ENCODE peak calls at places on chromosomes 1 and 21, in four cellular contexts. One of them, this sample, is unnamed.

GRCh38 chr1:218069180-218069579 is 215.9 kb upstream of the RRP15 start:
- DNase-seq in foreskin fibroblast: no peak
- DNase-seq in tibial nerve: no peak
- DNase-seq in AG04449: no peak
- DNase-seq in this sample: no peak

GRCh38 chr1:65039508-65039907 is 73.2 kb upstream of the JAK1 start:
- DNase-seq in foreskin fibroblast: no peak
- DNase-seq in tibial nerve: no peak
- DNase-seq in AG04449: no peak
- DNase-seq in this sample: no peak

GRCh38 chr21:25934771-25935224 is 200.0 kb downstream of the GABPA start:
- DNase-seq in foreskin fibroblast: peak
- DNase-seq in tibial nerve: peak
- DNase-seq in AG04449: peak
- DNase-seq in this sample: peak

GRCh38 chr1:207084701-207085180 is 3.9 kb upstream of the C4BPB start:
- DNase-seq in foreskin fibroblast: peak
- DNase-seq in tibial nerve: peak
- DNase-seq in AG04449: no peak
- DNase-seq in this sample: no peak

GRCh38 chr1:243639027-243639658 is 210.9 kb downstream of the AKT3 start:
- DNase-seq in foreskin fibroblast: no peak
- DNase-seq in tibial nerve: no peak
- DNase-seq in AG04449: no peak
- DNase-seq in this sample: no peak

GRCh38 chr21:35840197-35840799 is 220.0 kb downstream of the SETD4 start:
- DNase-seq in foreskin fibroblast: peak
- DNase-seq in tibial nerve: peak
- DNase-seq in AG04449: peak
- DNase-seq in this sample: peak

GRCh38 chr1:165344736-165345135 is 11.8 kb downstream of the LMX1A start:
- DNase-seq in foreskin fibroblast: no peak
- DNase-seq in tibial nerve: no peak
- DNase-seq in AG04449: no peak
- DNase-seq in this sample: no peak

GRCh38 chr1:165376041-165376810 is 19.7 kb upstream of the LMX1A start:
- DNase-seq in foreskin fibroblast: peak
- DNase-seq in tibial nerve: peak
- DNase-seq in AG04449: no peak
- DNase-seq in this sample: peak

GRCh38 chr1:192803501-192803900 is 5.3 kb upstream of the RGS2 start:
- DNase-seq in foreskin fibroblast: no peak
- DNase-seq in tibial nerve: no peak
- DNase-seq in AG04449: no peak
- DNase-seq in this sample: no peak

GRCh38 chr1:226047495-226047894 is 15.0 kb upstream of the H3-3A start:
- DNase-seq in foreskin fibroblast: peak
- DNase-seq in tibial nerve: no peak
- DNase-seq in AG04449: peak
- DNase-seq in this sample: no peak

GRCh38 chr1:175075572-175076568 is 8.2 kb downstream of the TNN start:
- DNase-seq in foreskin fibroblast: no peak
- DNase-seq in tibial nerve: no peak
- DNase-seq in AG04449: peak
- DNase-seq in this sample: no peak

GRCh38 chr1:30485072-30485471 is 238.3 kb downstream of the MATN1 start:
- DNase-seq in foreskin fibroblast: no peak
- DNase-seq in tibial nerve: no peak
- DNase-seq in AG04449: no peak
- DNase-seq in this sample: no peak

GRCh38 chr21:40143822-40144525 is 276.7 kb downstream of the PCP4 start:
- DNase-seq in foreskin fibroblast: peak
- DNase-seq in tibial nerve: peak
- DNase-seq in AG04449: no peak
- DNase-seq in this sample: no peak

GRCh38 chr1:108200627-108201106 is 524 bp upstream of the SLC25A24 start:
- DNase-seq in foreskin fibroblast: peak
- DNase-seq in tibial nerve: peak
- DNase-seq in AG04449: peak
- DNase-seq in this sample: no peak
- TF ChIP-seq CTCF in foreskin fibroblast: peak
- TF ChIP-seq CTCF in tibial nerve: peak
- TF ChIP-seq CTCF in AG04449: peak
- TF ChIP-seq CTCF in this sample: peak

DNA sequence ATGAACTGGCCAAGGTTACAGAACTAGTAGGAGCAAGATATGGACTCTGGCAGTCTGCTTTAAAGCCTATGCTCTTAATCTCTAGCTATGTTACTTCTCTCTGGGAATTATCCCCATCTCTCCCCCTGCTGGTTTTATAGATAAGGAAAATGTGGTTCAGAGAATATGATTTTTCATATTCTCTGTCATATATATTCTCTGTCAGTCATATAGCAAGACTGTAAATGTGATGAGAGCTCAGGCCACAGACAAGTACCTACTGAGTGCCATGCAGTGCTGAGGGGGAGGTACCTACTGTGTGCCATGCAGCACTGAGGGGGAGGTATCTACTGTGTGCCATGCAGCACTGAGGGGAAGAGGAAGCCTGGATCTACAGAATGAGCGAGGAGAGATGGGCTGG is 220.3 kb upstream of the FGGY start:
- DNase-seq in foreskin fibroblast: peak
- DNase-seq in tibial nerve: no peak
- DNase-seq in AG04449: no peak
- DNase-seq in this sample: no peak
- TF ChIP-seq CTCF in foreskin fibroblast: peak
- TF ChIP-seq CTCF in tibial nerve: peak
- TF ChIP-seq CTCF in AG04449: peak
- TF ChIP-seq CTCF in this sample: peak

GRCh38 chr1:245687636-245688535 is 533.1 kb downstream of the KIF26B start:
- DNase-seq in foreskin fibroblast: peak
- DNase-seq in tibial nerve: no peak
- DNase-seq in AG04449: no peak
- DNase-seq in this sample: no peak
- TF ChIP-seq CTCF in foreskin fibroblast: no peak
- TF ChIP-seq CTCF in tibial nerve: no peak
- TF ChIP-seq CTCF in AG04449: no peak
- TF ChIP-seq CTCF in this sample: peak

DNA sequence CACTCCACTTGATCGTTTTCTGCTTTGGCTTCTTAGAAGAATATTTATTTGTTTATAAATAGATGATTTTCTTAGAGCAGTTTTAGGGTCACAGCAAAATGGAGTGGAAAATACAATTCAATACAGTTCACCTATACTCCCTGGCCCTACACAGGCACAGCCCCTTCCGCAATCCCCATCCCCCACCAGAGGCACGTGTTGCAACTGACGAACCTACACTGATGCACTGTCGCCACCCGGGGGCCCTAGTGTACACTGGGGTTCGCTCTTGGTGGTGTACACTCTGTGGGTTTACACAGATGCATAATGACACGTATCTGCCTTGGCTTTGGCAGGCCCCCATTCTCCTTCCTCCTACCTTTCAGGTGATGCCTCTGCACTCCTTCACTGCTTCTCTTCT is 8.0 kb downstream of the ECHDC2 start:
- DNase-seq in foreskin fibroblast: no peak
- DNase-seq in tibial nerve: no peak
- DNase-seq in AG04449: no peak
- DNase-seq in this sample: no peak
- TF ChIP-seq CTCF in foreskin fibroblast: no peak
- TF ChIP-seq CTCF in tibial nerve: no peak
- TF ChIP-seq CTCF in AG04449: no peak
- TF ChIP-seq CTCF in this sample: no peak

GRCh38 chr1:156618853-156619581 is at the start of gene HAPLN2:
- DNase-seq in foreskin fibroblast: peak
- DNase-seq in tibial nerve: no peak
- DNase-seq in AG04449: no peak
- DNase-seq in this sample: no peak
- TF ChIP-seq CTCF in foreskin fibroblast: peak
- TF ChIP-seq CTCF in tibial nerve: no peak
- TF ChIP-seq CTCF in AG04449: peak
- TF ChIP-seq CTCF in this sample: peak

DNA sequence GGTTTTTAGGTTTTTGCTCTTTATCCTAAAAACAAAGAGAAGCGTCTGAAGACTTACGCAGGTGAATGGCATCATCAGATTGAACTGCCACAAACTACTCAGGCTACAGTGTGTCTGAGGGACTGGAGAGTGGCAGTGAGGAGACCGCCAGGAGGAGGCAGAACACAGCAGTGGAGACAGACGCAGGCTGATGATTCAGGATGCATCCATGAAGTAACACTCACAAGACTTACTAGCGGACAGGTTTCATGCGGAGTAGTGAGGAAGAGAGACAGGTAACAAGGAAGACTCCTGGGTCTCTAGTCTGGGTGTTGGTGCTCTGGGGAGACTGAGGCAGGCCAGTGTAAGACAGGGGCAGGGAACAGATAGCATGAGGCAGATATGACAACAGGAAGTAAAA is 5.7 kb downstream of the HSF2BP start:
- DNase-seq in foreskin fibroblast: no peak
- DNase-seq in tibial nerve: no peak
- DNase-seq in AG04449: no peak
- DNase-seq in this sample: no peak
- TF ChIP-seq CTCF in foreskin fibroblast: no peak
- TF ChIP-seq CTCF in tibial nerve: no peak
- TF ChIP-seq CTCF in AG04449: no peak
- TF ChIP-seq CTCF in this sample: no peak

This sample was measured in BJ.